ENCODE peak calls at places on chromosomes 4 and X, in five cellular contexts. M is mammary epithelial cell, Q is astrocyte, O is SK-N-SH, X is neural progenitor cell. N is an unnamed sample.

GRCh38 chr4:144667500-144667899 is 21.5 kb downstream of the HHIP start:
- DNase-seq in M (no peak), Q (peak; percentile 54), O (no peak), X (no peak), N (no peak)

GRCh38 chr4:25065451-25065850 is 34.7 kb upstream of the LGI2 start:
- DNase-seq in M (no peak), Q (no peak), O (no peak), X (no peak), N (no peak)

GRCh38 chrX:132044953-132045352 is 21.9 kb downstream of the STK26 start:
- DNase-seq in M (no peak), Q (no peak), O (no peak), X (no peak), N (no peak)

GRCh38 chr4:102263024-102263787 is 82.1 kb downstream of the SLC39A8 start:
- DNase-seq in M (peak; percentile 70), Q (peak; percentile 59), O (peak; percentile 48), X (peak; percentile 66), N (peak; percentile 80)

GRCh38 chr4:176788248-176788647 is 4.5 kb downstream of the VEGFC start:
- DNase-seq in M (no peak), Q (no peak), O (no peak), X (peak; percentile 43), N (peak; percentile 41)

GRCh38 chrX:136910565-136911040 is 30.1 kb upstream of the RBMX start:
- DNase-seq in M (no peak), Q (peak; percentile 24), O (no peak), X (no peak), N (peak; percentile 2)

GRCh38 chr4:118740869-118741268 is 55.7 kb downstream of the METTL14 start:
- DNase-seq in M (no peak), Q (no peak), O (peak; percentile 10), X (peak; percentile 42), N (peak; percentile 36)

GRCh38 chr4:187128226-187128625 is 404.6 kb upstream of the FAT1 start:
- DNase-seq in M (peak; percentile 95), Q (peak; percentile 75), O (no peak), X (no peak), N (peak; percentile 40)

GRCh38 chrX:65688403-65688881 is 21.0 kb downstream of the MSN start:
- DNase-seq in M (peak; percentile 61), Q (peak; percentile 67), O (no peak), X (no peak), N (no peak)

GRCh38 chr4:159551268-159551667 is 448.4 kb downstream of the RAPGEF2 start:
- DNase-seq in M (peak; percentile 24), Q (peak; percentile 12), O (no peak), X (no peak), N (no peak)

GRCh38 chr4:1395941-1396805 is 10.1 kb downstream of the NKX1-1 start:
- DNase-seq in M (no peak), Q (no peak), O (peak; percentile 26), X (no peak), N (no peak)

GRCh38 chrX:65522739-65523372 is 11.7 kb downstream of the LAS1L start:
- DNase-seq in M (peak; percentile 34), Q (peak; percentile 19), O (no peak), X (no peak), N (peak; percentile 41)

GRCh38 chrX:56564182-56564885 is 907 bp downstream of the UBQLN2 start:
- DNase-seq in M (peak; percentile 73), Q (peak; percentile 72), O (peak; percentile 27), X (peak; percentile 39), N (peak; percentile 44)

GRCh38 chrX:3697701-3698279 is 15.7 kb downstream of the PRKX start:
- DNase-seq in M (peak; percentile 94), Q (peak; percentile 75), O (no peak), X (peak; percentile 77), N (no peak)

GRCh38 chr4:94453534-94453963 is 1.8 kb downstream of the PDLIM5 start:
- DNase-seq in M (no peak), Q (no peak), O (no peak), X (no peak), N (peak; percentile 19)

GRCh38 chrX:139826065-139827044 is 106.5 kb downstream of the ATP11C start:
- DNase-seq in M (peak; percentile 75), Q (peak; percentile 84), O (no peak), X (no peak), N (peak; percentile 23)

GRCh38 chrX:68650491-68650890 is 3.0 kb downstream of the STARD8 start:
- DNase-seq in M (peak; percentile 28), Q (peak; percentile 33), O (no peak), X (no peak), N (peak; percentile 13)

GRCh38 chr4:44544158-44544557 is 95.5 kb upstream of the KCTD8 start:
- DNase-seq in M (peak; percentile 42), Q (no peak), O (no peak), X (no peak), N (peak; percentile 22)

GRCh38 chrX:150958177-150958576 is 25.0 kb upstream of the HMGB3 start:
- DNase-seq in M (no peak), Q (no peak), O (no peak), X (no peak), N (no peak)

GRCh38 chrX:68049466-68049865 is 383.8 kb downstream of the OPHN1 start:
- DNase-seq in M (no peak), Q (no peak), O (no peak), X (no peak), N (no peak)

GRCh38 chr4:146368209-146368608 is 153.5 kb downstream of the SLC10A7 start:
- DNase-seq in M (no peak), Q (no peak), O (no peak), X (no peak), N (no peak)

GRCh38 chr4:17218801-17219200 is 293.1 kb downstream of the QDPR start:
- DNase-seq in M (no peak), Q (no peak), O (peak; percentile 36), X (no peak), N (no peak)

GRCh38 chr4:121370729-121371325 is 10.0 kb downstream of the QRFPR start:
- DNase-seq in M (peak; percentile 28), Q (no peak), O (peak; percentile 26), X (peak; percentile 16), N (peak; percentile 59)

GRCh38 chr4:123785515-123785914 is 388.9 kb downstream of the SPRY1 start:
- DNase-seq in M (peak; percentile 85), Q (peak; percentile 99), O (no peak), X (peak; percentile 64), N (peak; percentile 7)

GRCh38 chr4:150714462-150715438 is 132.8 kb downstream of the MAB21L2 start:
- DNase-seq in M (no peak), Q (no peak), O (no peak), X (no peak), N (no peak)

GRCh38 chrX:40156472-40157227 is 58.9 kb upstream of the BCOR start:
- DNase-seq in M (no peak), Q (no peak), O (no peak), X (peak; percentile 76), N (no peak)

GRCh38 chrX:122866527-122866926 is 317.6 kb upstream of the GRIA3 start:
- DNase-seq in M (peak; percentile 68), Q (peak; percentile 90), O (no peak), X (no peak), N (peak; percentile 32)

GRCh38 chr4:175373031-175373430 is 439.0 kb downstream of the GPM6A start:
- DNase-seq in M (no peak), Q (peak; percentile 2), O (no peak), X (no peak), N (peak; percentile 25)
- H2AFZ ChIP-seq in M (no peak overlapping the region), Q (no peak overlapping the region), O (no peak overlapping the region), X (no peak overlapping the region), N (no peak overlapping the region)

GRCh38 chr4:122481766-122482405 is 25.4 kb upstream of the IL2 start:
- DNase-seq in M (no peak), Q (no peak), O (no peak), X (no peak), N (peak; percentile 66)
- H2AFZ ChIP-seq in M (no peak overlapping the region), Q (no peak overlapping the region), O (no peak overlapping the region), X (no peak overlapping the region), N (no peak overlapping the region)

GRCh38 chrX:25869761-25870160 is 268.4 kb upstream of the MAGEB18 start:
- DNase-seq in M (no peak), Q (no peak), O (no peak), X (no peak), N (no peak)

GRCh38 chrX:25873196-25873595 is 264.9 kb upstream of the MAGEB18 start:
- DNase-seq in M (peak; percentile 56), Q (peak; percentile 2), O (no peak), X (no peak), N (peak; percentile 16)

DNA sequence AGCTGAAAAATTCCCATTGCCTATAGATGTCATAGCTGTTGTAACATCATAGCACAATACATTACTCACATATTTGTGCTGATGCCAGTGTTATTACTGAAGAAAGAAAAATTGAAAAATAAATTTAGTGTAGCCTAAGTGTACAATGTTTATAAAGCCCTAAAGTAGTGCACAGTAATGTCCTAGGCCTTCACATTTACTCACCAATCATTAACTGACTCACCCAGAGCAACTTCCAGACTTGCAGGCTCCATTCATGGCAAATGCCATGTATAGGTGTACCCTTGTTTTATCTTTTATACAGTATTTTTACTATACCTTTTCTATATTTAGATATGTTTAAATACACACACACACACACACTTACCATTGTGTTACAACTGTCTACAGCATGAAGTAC is 265.4 kb upstream of the MAGEB18 start:
- DNase-seq in M (no peak), Q (no peak), O (no peak), X (no peak), N (no peak)
- H2AFZ ChIP-seq in M (no peak overlapping the region), Q (no peak overlapping the region), O (no peak overlapping the region), X (no peak overlapping the region), N (no peak overlapping the region)

GRCh38 chr4:120225527-120225926 is 158.9 kb upstream of the MAD2L1 start:
- DNase-seq in M (no peak), Q (no peak), O (no peak), X (no peak), N (no peak)
- H2AFZ ChIP-seq in M (no peak overlapping the region), Q (no peak overlapping the region), O (no peak overlapping the region), X (no peak overlapping the region), N (no peak overlapping the region)

DNA sequence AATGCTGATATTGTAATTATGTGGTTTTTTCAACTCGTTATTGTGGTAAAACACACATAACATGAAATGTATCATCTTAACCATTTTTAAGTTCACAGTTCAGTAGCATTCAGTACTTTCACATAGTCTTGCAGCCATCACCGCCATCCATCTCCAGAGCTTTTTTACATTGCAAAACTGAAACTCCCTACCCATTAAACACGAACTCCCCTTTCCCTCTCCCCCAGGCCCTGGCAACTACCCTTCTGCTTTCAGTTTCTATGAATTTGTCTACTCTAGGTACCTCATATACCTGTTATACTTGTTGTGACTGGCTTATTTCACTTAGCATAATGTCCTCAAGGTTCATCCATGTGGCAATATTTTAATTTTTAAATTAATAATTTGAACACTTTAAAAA is 380.6 kb downstream of the MAPK10 start:
- DNase-seq in M (no peak), Q (no peak), O (no peak), X (no peak), N (no peak)
- H2AFZ ChIP-seq in M (no peak overlapping the region), Q (no peak overlapping the region), O (no peak overlapping the region), X (no peak overlapping the region), N (no peak overlapping the region)

GRCh38 chr4:188268081-188268908 is 129.1 kb downstream of the TRIML1 start:
- DNase-seq in M (no peak), Q (no peak), O (no peak), X (no peak), N (no peak)

GRCh38 chr4:188262464-188262863 is 123.2 kb downstream of the TRIML1 start:
- DNase-seq in M (peak; percentile 11), Q (no peak), O (no peak), X (no peak), N (no peak)

GRCh38 chr4:188270273-188271069 is 131.2 kb downstream of the TRIML1 start:
- DNase-seq in M (no peak), Q (no peak), O (no peak), X (no peak), N (no peak)

GRCh38 chr4:188266386-188266785 is 127.1 kb downstream of the TRIML1 start:
- DNase-seq in M (peak; percentile 23), Q (no peak), O (no peak), X (no peak), N (no peak)
- H2AFZ ChIP-seq in M (no peak overlapping the region), Q (no peak overlapping the region), O (no peak overlapping the region), X (no peak overlapping the region), N (no peak overlapping the region)

GRCh38 chr4:171235516-171235915 is 577.7 kb upstream of the GALNTL6 start:
- DNase-seq in M (no peak), Q (no peak), O (no peak), X (no peak), N (no peak)
- H2AFZ ChIP-seq in M (no peak overlapping the region), Q (no peak overlapping the region), O (no peak overlapping the region), X (no peak overlapping the region), N (no peak overlapping the region)

N was measured in PC-3.